ENCODE peak calls at places on chromosomes 3 and 15, in ten cellular contexts. A, N, V, D, E, I, P, G, J and U are unnamed samples.

GRCh38 chr3:158420654-158421396 is 150.2 kb upstream of the MLF1 start:
- DNase-seq in A (no peak), N (no peak), V (no peak), D (no peak), E (no peak), I (no peak), P (no peak), G (no peak), J (no peak), U (no peak)

GRCh38 chr15:39720721-39721611 is 61.7 kb downstream of the FSIP1 start:
- DNase-seq in A (no peak), N (no peak), V (no peak), D (no peak), E (no peak), I (no peak), P (no peak), G (no peak), J (no peak), U (no peak)

GRCh38 chr3:69776926-69777581 is 37.8 kb downstream of the MITF start:
- DNase-seq in A (no peak), N (no peak), V (no peak), D (no peak), E (no peak), I (no peak), P (no peak), G (no peak), J (no peak), U (no peak)

GRCh38 chr3:99475229-99475628 is 163.2 kb upstream of the COL8A1 start:
- DNase-seq in A (no peak), N (no peak), V (no peak), D (no peak), E (no peak), I (no peak), P (no peak), G (no peak), J (no peak), U (no peak)

GRCh38 chr3:46712191-46713047 is 5.2 kb downstream of the PRSS50 start:
- DNase-seq in A (peak; percentile 33), N (no peak), V (no peak), D (no peak), E (peak; percentile 3), I (peak; percentile 14), P (no peak), G (no peak), J (no peak), U (no peak)

GRCh38 chr15:60477991-60478632 is 830 bp downstream of the ICE2 start:
- DNase-seq in A (no peak), N (no peak), V (no peak), D (no peak), E (no peak), I (no peak), P (peak; percentile 39), G (no peak), J (no peak), U (no peak)

GRCh38 chr15:99474981-99475753 is 90.6 kb upstream of the MEF2A start:
- DNase-seq in A (peak; percentile 82), N (no peak), V (no peak), D (no peak), E (no peak), I (peak; percentile 40), P (no peak), G (no peak), J (no peak), U (no peak)

GRCh38 chr15:85756411-85757072 is 38.2 kb downstream of the KLHL25 start:
- DNase-seq in A (peak; percentile 59), N (no peak), V (no peak), D (peak; percentile 81), E (no peak), I (no peak), P (no peak), G (no peak), J (peak; percentile 51), U (peak; percentile 70)

GRCh38 chr15:92651877-92652575 is 3.5 kb downstream of the FAM174B start:
- DNase-seq in A (no peak), N (no peak), V (no peak), D (peak; percentile 7), E (no peak), I (no peak), P (no peak), G (no peak), J (no peak), U (no peak)

GRCh38 chr15:92654662-92655061 is 913 bp downstream of the FAM174B start:
- DNase-seq in A (no peak), N (no peak), V (peak; percentile 42), D (no peak), E (no peak), I (no peak), P (no peak), G (no peak), J (no peak), U (no peak)

GRCh38 chr15:92652576-92652966 is 3.0 kb downstream of the FAM174B start:
- DNase-seq in A (no peak), N (no peak), V (peak; percentile 43), D (peak; percentile 19), E (no peak), I (no peak), P (no peak), G (no peak), J (no peak), U (no peak)

GRCh38 chr15:92653836-92654524 is 1.6 kb downstream of the FAM174B start:
- DNase-seq in A (peak; percentile 76), N (peak; percentile 80), V (peak; percentile 45), D (peak; percentile 44), E (peak; percentile 44), I (peak; percentile 77), P (no peak), G (no peak), J (no peak), U (no peak)

DNA sequence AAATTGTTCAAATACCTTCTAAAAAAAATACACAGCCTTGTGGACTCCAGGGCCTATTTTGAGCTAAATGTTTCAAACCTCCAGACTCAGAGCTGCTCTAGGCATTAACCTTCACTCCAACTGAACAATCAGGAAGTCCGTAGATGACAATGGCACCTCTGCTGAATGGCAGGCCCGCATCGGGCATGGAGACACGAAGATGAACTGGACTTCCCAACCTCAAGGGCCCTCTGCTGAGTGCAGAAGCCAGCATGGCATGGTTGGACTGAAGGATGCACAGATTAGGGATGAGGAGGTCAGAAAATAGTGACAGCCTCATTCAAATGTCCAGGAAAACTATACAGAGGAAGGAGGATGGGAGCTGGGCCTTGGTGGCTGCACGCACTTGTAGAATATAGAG is 2.2 kb downstream of the FAM174B start:
- DNase-seq in A (no peak), N (no peak), V (no peak), D (no peak), E (no peak), I (no peak), P (no peak), G (no peak), J (no peak), U (no peak)
- TF ChIP-seq POLR2AphosphoS5 in A (no peak), N (no peak), V (no peak), D (no peak), E (no peak), I (no peak), P (no peak), G (no peak), J (no peak), U (no peak)

GRCh38 chr15:56243117-56243773 is 434 bp downstream of the RFX7 start:
- DNase-seq in A (peak; percentile 68), N (peak; percentile 31), V (peak; percentile 78), D (peak; percentile 20), E (peak; percentile 49), I (peak; percentile 29), P (peak; percentile 76), G (no peak), J (peak; percentile 88), U (peak; percentile 64)

GRCh38 chr15:56240390-56240789 is 3.3 kb downstream of the RFX7 start:
- DNase-seq in A (no peak), N (no peak), V (no peak), D (no peak), E (no peak), I (no peak), P (no peak), G (no peak), J (no peak), U (no peak)

GRCh38 chr15:56243774-56244236 is at the start of gene RFX7:
- DNase-seq in A (peak; percentile 84), N (peak; percentile 83), V (peak; percentile 80), D (peak; percentile 41), E (peak; percentile 82), I (peak; percentile 78), P (peak; percentile 87), G (no peak), J (peak; percentile 94), U (peak; percentile 70)

GRCh38 chr15:56242576-56243116 is 1.0 kb downstream of the RFX7 start:
- DNase-seq in A (no peak), N (no peak), V (no peak), D (no peak), E (no peak), I (no peak), P (no peak), G (no peak), J (no peak), U (no peak)

DNA sequence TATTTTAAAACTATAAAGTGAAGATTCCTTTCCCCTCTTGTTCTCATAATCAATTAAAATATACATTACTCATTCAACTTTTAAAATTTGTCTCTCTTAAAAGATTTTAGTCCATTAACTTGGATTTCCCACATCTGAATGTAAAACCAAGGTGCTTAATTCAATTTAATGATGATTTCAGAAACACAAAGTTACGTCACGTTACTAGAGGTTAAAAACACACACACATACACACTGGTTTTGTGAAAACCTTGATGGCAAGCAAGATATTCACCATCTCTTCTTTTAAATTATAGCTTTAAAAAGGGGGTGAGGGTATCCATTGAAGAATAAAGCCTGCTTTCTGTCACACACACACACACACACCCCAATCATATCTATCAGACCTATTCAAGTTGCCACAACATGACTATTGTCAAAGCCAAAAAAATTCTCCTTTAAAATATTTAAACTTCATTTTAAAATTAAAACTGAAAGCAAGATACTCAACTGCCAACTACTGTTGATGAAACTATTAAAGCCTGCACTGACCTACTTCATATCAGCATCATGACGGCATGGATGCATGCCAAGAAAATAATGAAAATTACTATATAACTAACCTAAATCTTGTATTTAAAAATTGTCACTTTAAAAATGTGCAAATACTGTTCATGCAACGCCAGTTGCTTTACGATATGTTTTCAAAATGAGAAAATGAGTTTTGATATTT is 2.1 kb downstream of the RFX7 start:
- DNase-seq in A (no peak), N (no peak), V (no peak), D (no peak), E (no peak), I (no peak), P (no peak), G (no peak), J (no peak), U (no peak)
- H3K4me3 ChIP-seq in A (no peak overlapping the region), N (peak overlapping the region; percentile 76), V (peak overlapping the region; percentile 97), D (no peak overlapping the region), E (no peak overlapping the region), I (no peak overlapping the region), P (peak overlapping the region; percentile 73), G (no peak overlapping the region), J (peak overlapping the region; percentile 80), U (peak overlapping the region; percentile 78)

DNA sequence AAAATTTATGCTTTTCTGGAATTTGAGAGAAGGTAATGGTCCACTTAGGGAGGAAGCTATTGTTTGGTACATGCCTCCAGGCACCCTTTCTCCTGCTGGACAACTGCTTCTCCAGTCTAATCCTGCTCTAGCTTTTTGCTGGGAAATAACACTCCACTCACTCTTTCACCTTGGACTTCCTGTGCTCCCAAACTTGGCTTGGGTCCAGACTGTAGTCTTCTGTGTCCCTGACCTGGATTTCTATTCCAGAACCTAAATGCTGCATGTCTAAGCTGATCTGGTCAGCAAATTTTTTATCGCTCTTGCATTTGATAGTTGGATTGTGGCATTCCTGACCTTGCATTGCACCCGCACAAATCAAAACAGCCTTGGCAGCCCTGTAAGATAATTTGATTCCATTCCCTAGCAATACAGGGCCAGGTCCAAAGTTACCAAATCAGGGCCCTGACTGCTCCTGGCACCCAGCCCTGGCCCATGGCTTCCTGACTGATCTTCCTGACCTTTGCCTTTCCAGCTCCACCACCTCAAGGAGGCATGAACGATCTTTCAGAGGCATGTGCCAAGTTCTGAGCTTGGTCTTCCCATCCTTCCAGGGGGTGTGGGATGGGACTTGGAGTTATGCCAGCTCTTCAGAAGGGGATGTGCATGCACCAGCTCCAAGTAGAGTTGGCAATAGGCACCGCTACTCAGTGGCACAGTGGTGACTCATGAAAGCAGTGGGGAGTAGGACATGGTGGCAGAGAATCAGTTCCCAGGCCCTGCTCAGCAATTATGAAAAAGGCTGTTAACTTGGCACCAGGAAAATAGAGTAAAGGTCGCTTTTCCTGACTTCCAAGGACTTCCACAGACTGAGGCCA is 43.9 kb upstream of the GOLGA8J start:
- DNase-seq in A (no peak), N (no peak), V (no peak), D (no peak), E (peak; percentile 42), I (no peak), P (no peak), G (no peak), J (no peak), U (no peak)
- H3K27ac ChIP-seq in A (no peak overlapping the region), N (no peak overlapping the region), V (no peak overlapping the region), D (no peak overlapping the region), E (no peak overlapping the region), I (no peak overlapping the region), P (no peak overlapping the region), G (no peak overlapping the region), J (no peak overlapping the region), U (no peak overlapping the region)

DNA sequence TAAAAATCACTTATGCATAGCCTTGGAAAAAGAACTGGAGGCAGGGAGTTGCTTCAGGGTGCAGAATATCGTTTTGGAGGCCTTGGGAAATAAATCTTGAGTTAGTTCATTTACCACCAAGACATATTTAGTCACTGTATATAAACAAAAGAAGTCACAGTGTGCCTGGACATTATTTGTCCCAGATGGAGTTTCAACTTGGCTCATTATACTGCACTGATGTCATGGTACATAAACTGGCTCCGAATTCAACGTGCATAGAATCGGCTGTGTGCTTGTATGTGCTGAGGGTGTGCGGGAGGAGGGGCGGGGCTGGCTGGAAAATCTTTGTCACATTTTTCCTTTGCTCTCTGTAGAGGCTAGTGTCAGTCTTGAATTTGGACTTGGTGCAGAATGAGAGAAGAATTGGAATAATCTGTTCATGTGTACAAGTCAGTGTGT is 86.6 kb downstream of the FNDC3B start:
- DNase-seq in A (peak; percentile 93), N (peak; percentile 73), V (no peak), D (no peak), E (peak; percentile 68), I (no peak), P (no peak), G (no peak), J (no peak), U (no peak)
- TF ChIP-seq POLR2AphosphoS5 in A (peak; percentile 75), N (peak; percentile 84), V (no peak), D (no peak), E (peak; percentile 73), I (peak; percentile 53), P (no peak), G (no peak), J (no peak), U (peak; percentile 33)